ENCODE peak calls at places on chromosome 3, in ten cellular contexts. Z is cardiac muscle cell, Q is PC-3, W is AG09309, F is nephron progenitor cell, B is HL-60, N is fibroblast of lung, X is pancreas, I is IMR-90, E is left ventricle myocardium inferior. D is an unnamed sample.

GRCh38 chr3:24495334-24495994 is 814 bp upstream of the THRB start:
- DNase-seq in Z (peak), Q (peak), W (no peak), F (peak), B (no peak), N (no peak), X (peak), I (no peak), E (peak), D (peak)

GRCh38 chr3:33544126-33544525 is 103.9 kb upstream of the UBP1 start:
- DNase-seq in Z (no peak), Q (no peak), W (peak), F (no peak), B (no peak), N (no peak), X (no peak), I (peak), E (no peak), D (no peak)

GRCh38 chr3:173065543-173065970 is 75.5 kb downstream of the SPATA16 start:
- DNase-seq in Z (no peak), Q (peak), W (no peak), F (no peak), B (no peak), N (peak), X (no peak), I (peak), E (no peak), D (no peak)

GRCh38 chr3:195877136-195877715 is 31.1 kb downstream of the TNK2 start:
- DNase-seq in Z (no peak), Q (no peak), W (no peak), F (no peak), B (no peak), N (no peak), X (no peak), I (no peak), E (no peak), D (no peak)

GRCh38 chr3:106457278-106458210 is 588.7 kb upstream of the CBLB start:
- DNase-seq in Z (no peak), Q (peak), W (peak), F (no peak), B (peak), N (peak), X (no peak), I (peak), E (peak), D (no peak)

GRCh38 chr3:15289661-15290060 is 42.7 kb downstream of the SH3BP5 start:
- DNase-seq in Z (no peak), Q (no peak), W (no peak), F (no peak), B (no peak), N (no peak), X (no peak), I (no peak), E (no peak), D (no peak)

GRCh38 chr3:38003371-38003816 is 12.8 kb downstream of the VILL start:
- DNase-seq in Z (peak), Q (peak), W (no peak), F (peak), B (peak), N (peak), X (no peak), I (peak), E (peak), D (peak)

GRCh38 chr3:27425896-27426565 is 56.8 kb upstream of the NEK10 start:
- DNase-seq in Z (no peak), Q (no peak), W (no peak), F (no peak), B (no peak), N (no peak), X (no peak), I (no peak), E (no peak), D (no peak)

GRCh38 chr3:190345027-190345821 is 23.0 kb upstream of the CLDN1 start:
- DNase-seq in Z (peak), Q (peak), W (peak), F (no peak), B (no peak), N (peak), X (peak), I (peak), E (peak), D (no peak)

DNA sequence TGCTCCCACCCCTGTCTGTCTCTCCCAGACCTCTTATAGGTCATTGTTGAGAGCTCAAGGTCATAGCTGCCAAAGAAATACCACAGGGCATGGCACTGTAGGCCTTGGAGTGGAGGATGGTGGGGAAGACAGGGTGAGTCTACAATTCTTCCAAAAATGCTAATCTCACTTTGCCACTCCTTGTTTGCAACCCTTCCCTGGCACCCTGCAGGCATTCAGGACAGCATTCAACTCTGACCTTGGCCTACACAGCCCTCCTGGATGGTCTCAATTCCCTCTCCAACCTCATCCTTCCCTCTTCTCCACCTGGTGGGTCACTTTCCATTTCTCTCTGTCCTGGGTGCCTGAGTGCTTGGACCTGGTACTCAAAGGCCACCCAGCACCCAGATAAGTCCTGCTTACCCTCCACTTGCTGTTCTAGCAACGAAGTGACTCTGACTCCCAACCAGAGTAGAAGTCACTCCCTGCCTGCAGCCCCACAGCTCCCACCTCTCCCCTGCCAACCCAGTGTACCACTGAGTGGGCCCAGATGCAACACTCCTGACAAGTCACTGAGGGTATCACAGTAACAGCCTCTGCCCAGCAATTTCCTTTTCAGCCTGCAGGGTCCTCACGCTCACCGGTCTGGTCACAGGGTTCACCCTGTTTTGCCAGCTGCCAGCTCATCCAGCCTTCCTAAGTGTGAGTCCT is 36.6 kb downstream of the AMOTL2 start:
- DNase-seq in Z (no peak), Q (no peak), W (no peak), F (no peak), B (no peak), N (no peak), X (no peak), I (no peak), E (no peak), D (no peak)
- TF ChIP-seq CTCF in Z (no peak), Q (no peak), W (no peak), F (no peak), B (no peak), N (no peak), X (no peak), I (no peak), E (no peak), D (no peak)

GRCh38 chr3:67383379-67383778 is 271.0 kb downstream of the SUCLG2 start:
- DNase-seq in Z (no peak), Q (no peak), W (no peak), F (no peak), B (no peak), N (no peak), X (no peak), I (no peak), E (no peak), D (no peak)

GRCh38 chr3:67381667-67382272 is 272.6 kb downstream of the SUCLG2 start:
- DNase-seq in Z (peak), Q (peak), W (no peak), F (peak), B (peak), N (peak), X (no peak), I (peak), E (no peak), D (no peak)

GRCh38 chr3:67382551-67382950 is 271.9 kb downstream of the SUCLG2 start:
- DNase-seq in Z (no peak), Q (no peak), W (no peak), F (no peak), B (no peak), N (peak), X (no peak), I (peak), E (no peak), D (no peak)

GRCh38 chr3:67386446-67386845 is 268.0 kb downstream of the SUCLG2 start:
- DNase-seq in Z (no peak), Q (no peak), W (no peak), F (no peak), B (no peak), N (no peak), X (no peak), I (peak), E (no peak), D (no peak)

DNA sequence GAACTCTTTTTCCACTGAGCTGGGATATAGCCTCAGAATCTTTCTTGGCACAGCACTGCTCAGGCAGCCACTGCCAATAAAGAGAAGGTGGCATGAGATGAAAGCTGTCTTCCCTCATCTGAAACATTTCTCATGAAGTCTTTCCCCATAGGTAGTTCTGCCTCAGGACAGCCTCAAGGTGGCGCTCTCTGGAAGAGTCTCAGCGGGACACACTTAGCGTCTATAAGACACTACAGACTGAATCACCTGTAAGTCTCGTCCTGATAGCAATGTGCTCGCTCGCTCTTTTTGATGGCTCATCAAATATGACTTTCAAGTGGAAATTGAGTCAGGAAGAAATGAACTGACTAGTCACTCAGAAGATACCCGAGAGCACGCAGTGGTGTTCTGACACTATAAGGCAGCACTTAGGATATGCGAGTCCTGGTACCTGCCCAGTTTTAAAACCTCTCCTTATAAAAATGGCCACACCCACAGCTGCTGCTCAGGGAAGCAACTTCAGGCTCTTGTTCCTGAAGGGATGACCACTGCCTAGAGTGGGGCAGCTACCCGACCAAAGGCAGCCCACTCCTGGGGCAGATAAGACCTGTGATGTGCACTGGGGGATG is 269.5 kb downstream of the SUCLG2 start:
- DNase-seq in Z (peak), Q (peak), W (no peak), F (peak), B (peak), N (peak), X (no peak), I (peak), E (no peak), D (no peak)
- TF ChIP-seq CTCF in Z (peak), Q (peak), W (peak), F (peak), B (peak), N (peak), X (peak), I (peak), E (peak), D (peak)

DNA sequence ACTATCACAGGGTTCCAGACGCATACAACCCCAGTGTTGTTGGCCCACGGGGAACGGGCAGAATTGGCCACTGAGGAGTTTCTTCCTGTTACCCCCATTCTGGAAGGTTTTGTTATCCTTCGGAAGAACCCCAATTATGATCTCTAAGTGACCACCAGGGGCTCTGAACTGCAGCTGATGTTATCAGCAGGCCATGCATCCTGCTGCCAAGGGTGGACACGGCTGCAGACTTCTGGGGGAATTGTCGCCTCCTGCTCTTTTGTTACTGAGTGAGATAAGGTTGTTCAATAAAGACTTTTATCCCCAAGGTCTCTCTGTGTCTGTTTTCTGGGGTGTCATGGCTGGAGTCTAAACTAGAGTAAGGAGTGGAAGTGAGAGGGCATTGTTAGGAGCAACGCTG is 5.7 kb upstream of the EIF4G1 start:
- DNase-seq in Z (no peak), Q (no peak), W (no peak), F (no peak), B (no peak), N (no peak), X (no peak), I (no peak), E (no peak), D (no peak)
- TF ChIP-seq CTCF in Z (no peak), Q (peak), W (no peak), F (no peak), B (no peak), N (no peak), X (no peak), I (no peak), E (no peak), D (no peak)

GRCh38 chr3:55724407-55724784 is 237.3 kb upstream of the WNT5A start:
- DNase-seq in Z (no peak), Q (no peak), W (no peak), F (no peak), B (no peak), N (no peak), X (no peak), I (no peak), E (no peak), D (no peak)

GRCh38 chr3:55723653-55724406 is 236.7 kb upstream of the WNT5A start:
- DNase-seq in Z (no peak), Q (no peak), W (no peak), F (no peak), B (no peak), N (no peak), X (no peak), I (no peak), E (no peak), D (no peak)

GRCh38 chr3:55726501-55726775 is 239.3 kb upstream of the WNT5A start:
- DNase-seq in Z (no peak), Q (no peak), W (no peak), F (no peak), B (no peak), N (no peak), X (no peak), I (no peak), E (no peak), D (no peak)

GRCh38 chr3:55725681-55726500 is 238.8 kb upstream of the WNT5A start:
- DNase-seq in Z (no peak), Q (no peak), W (no peak), F (no peak), B (no peak), N (no peak), X (no peak), I (peak), E (no peak), D (no peak)

DNA sequence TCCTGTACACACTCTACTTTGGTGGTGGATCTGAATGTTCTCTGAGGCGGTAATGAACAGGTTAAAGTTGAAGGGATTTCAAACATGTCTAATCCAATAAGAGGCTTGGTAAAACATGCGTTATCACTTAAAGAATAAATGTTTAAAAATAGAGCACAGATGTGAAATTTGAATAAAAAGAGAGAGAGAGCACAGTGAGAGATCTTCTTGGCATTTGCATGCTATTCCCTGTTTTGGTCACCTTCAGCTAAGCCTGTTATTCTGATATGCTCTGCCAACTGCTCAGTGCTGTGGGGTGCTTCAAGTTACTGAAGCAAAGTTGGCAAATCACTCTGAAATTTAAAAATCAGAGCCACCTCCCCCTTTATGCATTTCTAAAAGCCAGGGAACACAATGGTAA is 237.7 kb upstream of the WNT5A start:
- DNase-seq in Z (no peak), Q (no peak), W (no peak), F (no peak), B (no peak), N (no peak), X (no peak), I (no peak), E (no peak), D (no peak)
- TF ChIP-seq CTCF in Z (no peak), Q (no peak), W (no peak), F (no peak), B (no peak), N (no peak), X (no peak), I (no peak), E (no peak), D (no peak)